ENCODE peak calls at places on chromosomes 4 and X, in eight cellular contexts. C is natural killer cell treated with Interleukin-12 subunit alpha and Interleukin-12 subunit beta and Interleukin-15 and Interleukin-18, amount 100 ng/mL, for 72 hours; X is heart right ventricle; H is activated CD8-positive, alpha-beta memory T cell treated with anti-CD3 and anti-CD28 coated beads, Interleukin-2, amount 10 ng/mL, durations not matched to agents 7 days and 5 days; F is right cardiac atrium; T is stimulated activated naive CD8-positive, alpha-beta T cell treated with anti-CD3 and anti-CD28 coated beads, Interleukin-15, Interleukin-2, amounts not matched to agents 100 U/mL and 50 U/mL, for 24 hours; Z is activated CD8-positive, alpha-beta T cell treated with anti-CD3 and anti-CD28 coated beads for 36 hours; J is central memory CD8-positive, alpha-beta T cell. U is an unnamed sample.

GRCh38 chrX:148537556-148538182 is 37.3 kb downstream of the AFF2 start:
- ATAC-seq in C (no peak), X (no peak), H (no peak), F (no peak), T (no peak), Z (no peak), J (no peak), U (no peak)

GRCh38 chrX:13845721-13846378 is 29.0 kb upstream of the GPM6B start:
- ATAC-seq in C (no peak), X (no peak), H (no peak), F (no peak), T (no peak), Z (no peak), J (no peak), U (no peak)

GRCh38 chr4:148214529-148215166 is 227.6 kb downstream of the NR3C2 start:
- ATAC-seq in C (no peak), X (peak), H (no peak), F (peak), T (no peak), Z (no peak), J (no peak), U (no peak)

GRCh38 chr4:104941661-104942062 is 205.0 kb upstream of the TET2 start:
- ATAC-seq in C (peak), X (no peak), H (no peak), F (no peak), T (peak), Z (peak), J (no peak), U (peak)

GRCh38 chr4:2371765-2372487 is 46.5 kb downstream of the ZFYVE28 start:
- ATAC-seq in C (no peak), X (no peak), H (no peak), F (no peak), T (no peak), Z (no peak), J (no peak), U (no peak)

GRCh38 chrX:31223817-31224216 is 152.0 kb upstream of the FTHL17 start:
- ATAC-seq in C (no peak), X (no peak), H (no peak), F (no peak), T (no peak), Z (no peak), J (no peak), U (no peak)

GRCh38 chrX:42943051-42943450 is 165.1 kb upstream of the PPP1R2C start:
- ATAC-seq in C (peak), X (no peak), H (peak), F (no peak), T (no peak), Z (no peak), J (no peak), U (peak)

GRCh38 chr4:99917575-99917974 is 23.3 kb upstream of the LAMTOR3 start:
- ATAC-seq in C (no peak), X (no peak), H (no peak), F (no peak), T (no peak), Z (no peak), J (no peak), U (no peak)

GRCh38 chrX:153877571-153878261 is 8.3 kb downstream of the L1CAM start:
- ATAC-seq in C (no peak), X (no peak), H (no peak), F (no peak), T (no peak), Z (no peak), J (no peak), U (no peak)

GRCh38 chrX:110477593-110478228 is 119.1 kb downstream of the RTL9 start:
- ATAC-seq in C (no peak), X (no peak), H (no peak), F (no peak), T (no peak), Z (no peak), J (no peak), U (no peak)

GRCh38 chr4:1857931-1858330 is 2.0 kb upstream of the LETM1 start:
- ATAC-seq in C (no peak), X (no peak), H (no peak), F (no peak), T (no peak), Z (no peak), J (no peak), U (no peak)

GRCh38 chr4:96305030-96305429 is 465.1 kb downstream of the PDHA2 start:
- ATAC-seq in C (no peak), X (no peak), H (no peak), F (no peak), T (no peak), Z (no peak), J (no peak), U (no peak)

GRCh38 chrX:153200462-153200861 is 21.4 kb downstream of the MAGEA1 start:
- ATAC-seq in C (no peak), X (no peak), H (no peak), F (no peak), T (no peak), Z (no peak), J (no peak), U (no peak)

GRCh38 chrX:133689997-133690599 is 274.8 kb upstream of the GPC4 start:
- ATAC-seq in C (no peak), X (no peak), H (no peak), F (no peak), T (no peak), Z (no peak), J (no peak), U (no peak)

GRCh38 chrX:19772306-19772705 is 115.1 kb downstream of the SH3KBP1 start:
- ATAC-seq in C (no peak), X (peak), H (no peak), F (peak), T (no peak), Z (no peak), J (no peak), U (no peak)

U was measured in activated T-helper 17 cell treated with anti-CD3 and anti-CD28 coated beads, Interleukin-2, amount 50 U/mL, for 72 hours.